ENCODE peak calls at places on chromosomes 2 and 18, in four cellular contexts. One of them, this sample, is unnamed.

GRCh38 chr2:99445065-99445464 is 44.8 kb downstream of the REV1 start:
- DNase-seq in ureter: no peak
- DNase-seq in NCI-H2029: no peak
- DNase-seq in choroid plexus epithelial cell: peak; percentile 14
- DNase-seq in this sample: no peak

GRCh38 chr2:75340560-75340959 is 141.2 kb upstream of the TACR1 start:
- DNase-seq in ureter: no peak
- DNase-seq in NCI-H2029: no peak
- DNase-seq in choroid plexus epithelial cell: no peak
- DNase-seq in this sample: no peak

GRCh38 chr2:157672129-157672528 is 43.5 kb upstream of the ACVR1C start:
- DNase-seq in ureter: no peak
- DNase-seq in NCI-H2029: no peak
- DNase-seq in choroid plexus epithelial cell: no peak
- DNase-seq in this sample: no peak

GRCh38 chr2:207869784-207870778 is 100.4 kb upstream of the FZD5 start:
- DNase-seq in ureter: no peak
- DNase-seq in NCI-H2029: no peak
- DNase-seq in choroid plexus epithelial cell: peak; percentile 79
- DNase-seq in this sample: peak; percentile 25

GRCh38 chr2:669323-669722 is 7.9 kb downstream of the TMEM18 start:
- DNase-seq in ureter: no peak
- DNase-seq in NCI-H2029: no peak
- DNase-seq in choroid plexus epithelial cell: peak; percentile 68
- DNase-seq in this sample: no peak

GRCh38 chr2:74550231-74550630 is 3.5 kb downstream of the LOXL3 start:
- DNase-seq in ureter: no peak
- DNase-seq in NCI-H2029: no peak
- DNase-seq in choroid plexus epithelial cell: no peak
- DNase-seq in this sample: no peak

GRCh38 chr2:183597841-183598240 is 473.6 kb downstream of the NUP35 start:
- DNase-seq in ureter: no peak
- DNase-seq in NCI-H2029: no peak
- DNase-seq in choroid plexus epithelial cell: no peak
- DNase-seq in this sample: no peak

GRCh38 chr2:196176142-196176738 is 4.9 kb upstream of the STK17B start:
- DNase-seq in ureter: no peak
- DNase-seq in NCI-H2029: no peak
- DNase-seq in choroid plexus epithelial cell: no peak
- DNase-seq in this sample: no peak

GRCh38 chr2:220785181-220785580 is 786.9 kb downstream of the EPHA4 start:
- DNase-seq in ureter: no peak
- DNase-seq in NCI-H2029: peak; percentile 70
- DNase-seq in choroid plexus epithelial cell: no peak
- DNase-seq in this sample: no peak

GRCh38 chr2:133777607-133778006 is 209.3 kb upstream of the NCKAP5 start:
- DNase-seq in ureter: no peak
- DNase-seq in NCI-H2029: no peak
- DNase-seq in choroid plexus epithelial cell: peak; percentile 43
- DNase-seq in this sample: no peak

GRCh38 chr18:45464619-45465018 is 150.7 kb upstream of the SLC14A2 start:
- DNase-seq in ureter: no peak
- DNase-seq in NCI-H2029: peak; percentile 4
- DNase-seq in choroid plexus epithelial cell: no peak
- DNase-seq in this sample: no peak

GRCh38 chr2:166140922-166141321 is 13.1 kb upstream of the SCN1A start:
- DNase-seq in ureter: no peak
- DNase-seq in NCI-H2029: no peak
- DNase-seq in choroid plexus epithelial cell: no peak
- DNase-seq in this sample: no peak

GRCh38 chr2:166376873-166377272 is 1.1 kb upstream of the SCN9A start:
- DNase-seq in ureter: no peak
- DNase-seq in NCI-H2029: no peak
- DNase-seq in choroid plexus epithelial cell: no peak
- DNase-seq in this sample: no peak

GRCh38 chr2:240784629-240785423 is 35.2 kb downstream of the KIF1A start:
- DNase-seq in ureter: no peak
- DNase-seq in NCI-H2029: no peak
- DNase-seq in choroid plexus epithelial cell: no peak
- DNase-seq in this sample: no peak

GRCh38 chr2:170822292-170822884 is 5.7 kb downstream of the GAD1 start:
- DNase-seq in ureter: no peak
- DNase-seq in NCI-H2029: no peak
- DNase-seq in choroid plexus epithelial cell: no peak
- DNase-seq in this sample: no peak

GRCh38 chr2:84888401-84889276 is 7.8 kb upstream of the TRABD2A start:
- DNase-seq in ureter: no peak
- DNase-seq in NCI-H2029: no peak
- DNase-seq in choroid plexus epithelial cell: peak; percentile 82
- DNase-seq in this sample: no peak

GRCh38 chr2:174263989-174264388 is 15.7 kb upstream of the OLA1 start:
- DNase-seq in ureter: no peak
- DNase-seq in NCI-H2029: no peak
- DNase-seq in choroid plexus epithelial cell: peak; percentile 89
- DNase-seq in this sample: no peak

GRCh38 chr18:49723648-49724180 is 89.6 kb downstream of the ACAA2 start:
- DNase-seq in ureter: no peak
- DNase-seq in NCI-H2029: no peak
- DNase-seq in choroid plexus epithelial cell: no peak
- DNase-seq in this sample: peak; percentile 68

GRCh38 chr2:96957299-96957698 is 29.1 kb downstream of the FAM178B start:
- DNase-seq in ureter: no peak
- DNase-seq in NCI-H2029: peak; percentile 22
- DNase-seq in choroid plexus epithelial cell: no peak
- DNase-seq in this sample: no peak

GRCh38 chr18:79199691-79200374 is 130.6 kb downstream of the ATP9B start:
- DNase-seq in ureter: no peak
- DNase-seq in NCI-H2029: no peak
- DNase-seq in choroid plexus epithelial cell: peak; percentile 40
- DNase-seq in this sample: no peak

GRCh38 chr18:23784811-23785245 is 95.6 kb downstream of the LAMA3 start:
- DNase-seq in ureter: no peak
- DNase-seq in NCI-H2029: no peak
- DNase-seq in choroid plexus epithelial cell: peak; percentile 71
- DNase-seq in this sample: no peak

GRCh38 chr2:24304621-24305020 is 55.7 kb downstream of the ITSN2 start:
- DNase-seq in ureter: no peak
- DNase-seq in NCI-H2029: no peak
- DNase-seq in choroid plexus epithelial cell: peak; percentile 13
- DNase-seq in this sample: no peak

This sample was measured in thyroid gland.